ENCODE peak calls at places on chromosomes 2 and 18, in nine cellular contexts. Y is stimulated activated CD4-positive, alpha-beta T cell treated with anti-CD3 and anti-CD28 coated beads, Interleukin-12 subunit alpha, Interleukin-12 subunit beta, amount 100 ng/mL, for 24 hours; D is endothelial cell; Z is SW480; M is Peyer's patch; J is activated T-cell treated with anti-CD3 and anti-CD28 coated beads for 1 hour; S is heart right ventricle; N is brain microvascular endothelial cell; K is CD4-positive, CD25-positive, alpha-beta regulatory T cell. T is an unnamed sample.

GRCh38 chr18:79951545-79952456 is at the start of gene SLC66A2:
- DNase-seq in M (peak), Y (peak), Z (peak), N (peak), J (peak), K (peak), S (peak), D (peak), T (peak)

GRCh38 chr2:221347471-221347870 is 224.6 kb downstream of the EPHA4 start:
- DNase-seq in M (no peak), Y (no peak), Z (no peak), D (no peak), K (no peak), S (no peak), N (peak), J (no peak), T (peak)

GRCh38 chr2:19623488-19623887 is 265.1 kb upstream of the OSR1 start:
- DNase-seq in Z (no peak), D (no peak), K (no peak), N (peak), S (no peak), M (no peak), Y (no peak), J (no peak), T (peak)

GRCh38 chr2:12513339-12513738 is 203.4 kb upstream of the TRIB2 start:
- DNase-seq in D (no peak), J (no peak), S (no peak), N (no peak), Y (no peak), M (no peak), Z (no peak), K (no peak), T (no peak)

GRCh38 chr2:95300391-95300938 is 3.3 kb downstream of the KCNIP3 start:
- DNase-seq in J (no peak), D (no peak), S (no peak), K (no peak), N (no peak), M (peak), Y (no peak), Z (no peak), T (no peak)

GRCh38 chr2:86793752-86794151 is 3.0 kb upstream of the CD8A start:
- DNase-seq in Z (no peak), N (no peak), M (no peak), K (no peak), J (no peak), D (no peak), S (no peak), Y (no peak), T (no peak)

GRCh38 chr2:128390256-128390990 is 71.8 kb upstream of the HS6ST1 start:
- DNase-seq in D (no peak), M (no peak), N (no peak), Y (no peak), J (no peak), S (no peak), Z (no peak), K (no peak), T (no peak)

GRCh38 chr2:28437142-28437835 is 44.6 kb downstream of the FOSL2 start:
- DNase-seq in J (no peak), Y (no peak), M (peak), Z (peak), S (no peak), N (no peak), K (no peak), D (no peak), T (no peak)

T was measured in mesenchymal stem cell.